ENCODE peak calls at places on chromosomes 3 and 15, in nine cellular contexts. R, U, A, P, O, C, H, L and W are unnamed samples.

GRCh38 chr3:28576590-28577220 is 228.1 kb upstream of the AZI2 start:
- DNase-seq in R (no peak), U (no peak), A (no peak), P (no peak), O (no peak), C (no peak), H (no peak), L (no peak), W (peak)

GRCh38 chr3:150703756-150704344 is at the start of gene ERICH6:
- DNase-seq in R (peak), U (peak), A (peak), P (peak), O (peak), C (peak), H (peak), L (peak), W (peak)

GRCh38 chr3:9770276-9770812 is 597 bp upstream of the CAMK1 start:
- DNase-seq in R (no peak), U (no peak), A (peak), P (no peak), O (peak), C (no peak), H (peak), L (no peak), W (peak)

GRCh38 chr15:62112616-62113593 is 46.1 kb downstream of the C2CD4A start:
- DNase-seq in R (peak), U (no peak), A (no peak), P (no peak), O (peak), C (no peak), H (no peak), L (peak), W (no peak)

GRCh38 chr3:151301787-151302186 is 14.8 kb downstream of the GPR87 start:
- DNase-seq in R (peak), U (no peak), A (no peak), P (no peak), O (no peak), C (no peak), H (no peak), L (peak), W (no peak)

GRCh38 chr3:54599741-54600140 is 328.1 kb downstream of the LRTM1 start:
- DNase-seq in R (no peak), U (no peak), A (no peak), P (no peak), O (peak), C (no peak), H (no peak), L (no peak), W (no peak)

GRCh38 chr15:93829115-93829849 is 402.1 kb upstream of the MCTP2 start:
- DNase-seq in R (peak), U (no peak), A (no peak), P (no peak), O (no peak), C (no peak), H (no peak), L (peak), W (no peak)

GRCh38 chr3:19945405-19946290 is 1.2 kb upstream of the RAB5A start:
- DNase-seq in R (no peak), U (no peak), A (no peak), P (no peak), O (no peak), C (no peak), H (no peak), L (no peak), W (no peak)

GRCh38 chr3:163582967-163583366 is 1495.3 kb downstream of the SI start:
- DNase-seq in R (no peak), U (no peak), A (no peak), P (no peak), O (no peak), C (no peak), H (no peak), L (no peak), W (no peak)

GRCh38 chr3:165983284-165983683 is 146.1 kb upstream of the BCHE start:
- DNase-seq in R (no peak), U (no peak), A (no peak), P (no peak), O (no peak), C (no peak), H (no peak), L (peak), W (no peak)

DNA sequence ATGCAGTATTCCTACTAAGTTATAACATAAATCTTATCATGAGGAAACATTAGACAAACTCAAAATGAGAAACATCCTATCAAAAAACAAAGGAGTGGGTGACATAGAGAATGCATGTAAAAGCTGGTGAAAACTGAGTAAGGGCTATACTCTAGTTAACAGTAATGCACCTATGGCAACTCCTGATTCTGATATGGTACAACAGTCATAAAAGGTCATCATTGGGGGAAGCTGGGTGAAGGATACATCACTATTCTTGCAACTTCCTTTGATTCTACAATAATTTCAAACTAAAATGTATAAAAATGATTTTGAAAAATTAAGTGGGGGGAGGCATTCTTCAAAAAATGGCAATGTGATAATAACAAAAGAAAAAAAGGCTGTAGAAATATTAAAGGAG is 6.8 kb downstream of the PIK3R4 start:
- DNase-seq in R (no peak), U (no peak), A (no peak), P (no peak), O (no peak), C (no peak), H (no peak), L (no peak), W (no peak)
- H3K4me3 ChIP-seq in R (no peak), U (no peak), A (no peak), P (no peak), O (no peak), C (no peak), H (no peak), L (no peak), W (no peak)

DNA sequence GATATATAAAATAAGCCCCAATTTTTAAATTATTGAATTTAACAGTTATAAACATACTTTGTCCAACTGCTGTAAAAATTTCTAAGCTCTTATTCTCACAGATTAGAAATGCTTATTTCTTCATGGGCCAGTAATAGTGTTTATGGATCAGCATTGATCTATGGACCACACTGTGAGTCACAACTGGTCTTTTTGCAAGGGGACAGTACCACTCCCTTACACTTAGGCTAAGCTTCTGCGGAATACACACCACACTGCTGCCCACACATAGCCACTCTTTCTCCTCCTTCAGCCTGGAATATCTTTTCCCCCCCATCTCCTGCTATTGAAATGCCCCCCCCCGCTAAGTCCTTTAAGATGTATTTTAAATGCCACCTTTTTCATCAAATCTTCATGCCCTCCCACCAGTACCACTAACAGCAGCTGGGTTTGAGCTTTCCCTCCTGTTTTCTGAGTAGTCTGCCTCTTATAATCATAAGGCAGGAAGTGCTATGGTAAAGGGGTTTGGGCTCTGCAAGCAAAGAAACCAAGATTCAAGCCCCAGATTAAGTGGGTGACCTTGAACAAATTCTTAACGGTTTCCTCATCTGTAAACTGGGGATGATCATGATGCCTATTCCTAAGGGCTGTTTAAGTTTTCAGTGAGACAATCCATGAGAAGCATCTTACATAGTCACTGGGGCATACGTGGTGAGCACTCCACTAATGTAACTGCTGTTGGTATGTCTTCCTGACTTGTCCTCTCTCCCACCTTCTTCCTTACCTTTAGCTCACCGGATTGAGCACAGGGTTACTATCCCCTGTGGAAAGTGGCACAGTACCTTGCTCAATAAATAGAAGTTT is 69.2 kb downstream of the DCUN1D1 start:
- DNase-seq in R (no peak), U (no peak), A (no peak), P (no peak), O (no peak), C (no peak), H (no peak), L (no peak), W (no peak)
- H3K4me3 ChIP-seq in R (no peak), U (no peak), A (no peak), P (no peak), O (no peak), C (no peak), H (no peak), L (no peak), W (no peak)

DNA sequence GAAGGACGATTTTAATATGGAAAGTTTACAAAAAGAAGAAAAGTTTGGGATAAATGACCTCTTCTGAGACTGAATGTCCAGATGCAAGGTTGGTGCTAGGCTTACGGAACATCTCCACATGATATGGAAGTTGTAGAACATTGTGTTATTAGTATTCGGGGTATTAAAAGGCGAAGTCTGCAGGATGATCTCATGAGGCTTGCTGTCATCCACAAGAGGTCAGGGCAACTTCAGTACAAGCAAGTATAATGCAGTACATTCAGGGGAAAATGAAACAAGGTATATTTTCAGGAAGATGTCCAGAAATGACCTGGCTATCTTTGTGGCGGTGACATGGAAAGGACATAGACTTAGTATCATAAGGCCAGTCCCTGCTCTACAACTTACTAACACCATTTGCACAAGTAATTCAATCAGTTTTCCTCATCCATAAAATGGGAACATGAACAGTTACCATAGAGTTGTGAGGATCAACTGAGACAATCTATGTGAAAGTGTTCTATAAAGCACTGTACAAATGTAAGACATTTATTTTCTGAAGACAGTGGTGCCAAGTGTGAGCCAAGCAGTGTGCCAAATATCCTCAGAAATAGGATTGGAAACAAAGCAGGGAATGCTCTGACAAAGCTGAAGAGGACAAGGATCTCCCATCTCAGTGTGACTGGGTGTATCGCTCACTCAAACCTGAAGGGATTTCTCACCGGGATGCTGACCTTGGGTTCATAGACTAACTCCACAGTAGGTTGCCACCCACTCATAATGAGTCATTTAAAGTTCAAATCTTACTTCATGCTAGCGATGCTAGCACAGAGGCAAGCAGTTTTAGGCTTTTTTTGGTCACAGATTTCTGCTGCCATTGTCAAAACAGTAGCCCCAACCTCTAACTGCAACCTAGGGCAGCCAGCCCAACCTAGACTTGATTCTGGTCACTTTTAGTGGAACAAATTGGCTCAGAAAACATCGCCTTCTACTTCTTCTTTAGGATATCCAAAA is 118.3 kb downstream of the TIGIT start:
- DNase-seq in R (no peak), U (no peak), A (no peak), P (no peak), O (no peak), C (no peak), H (no peak), L (peak), W (no peak)
- H3K4me3 ChIP-seq in R (no peak), U (no peak), A (no peak), P (no peak), O (no peak), C (no peak), H (no peak), L (peak), W (no peak)

GRCh38 chr3:21446937-21447336 is 304.1 kb downstream of the ZNF385D start:
- DNase-seq in R (no peak), U (no peak), A (no peak), P (no peak), O (no peak), C (no peak), H (no peak), L (peak), W (no peak)
- H3K4me3 ChIP-seq in R (no peak), U (no peak), A (no peak), P (no peak), O (peak), C (no peak), H (no peak), L (peak), W (no peak)

GRCh38 chr15:75369897-75370581 is 1.6 kb upstream of the MAN2C1 start:
- DNase-seq in R (no peak), U (no peak), A (no peak), P (no peak), O (no peak), C (no peak), H (no peak), L (no peak), W (no peak)

GRCh38 chr15:75368689-75369239 is 357 bp upstream of the MAN2C1 start:
- DNase-seq in R (no peak), U (no peak), A (no peak), P (no peak), O (no peak), C (no peak), H (no peak), L (peak), W (peak)

GRCh38 chr15:75367406-75367912 is 948 bp downstream of the MAN2C1 start:
- DNase-seq in R (no peak), U (no peak), A (no peak), P (no peak), O (no peak), C (no peak), H (no peak), L (no peak), W (no peak)

GRCh38 chr15:75366163-75366562 is 2.2 kb downstream of the MAN2C1 start:
- DNase-seq in R (no peak), U (no peak), A (no peak), P (no peak), O (no peak), C (no peak), H (no peak), L (no peak), W (no peak)

GRCh38 chr15:75367913-75368688 is at the start of gene MAN2C1:
- DNase-seq in R (peak), U (peak), A (peak), P (peak), O (peak), C (peak), H (peak), L (peak), W (peak)
- H3K4me3 ChIP-seq in R (peak), U (peak), A (peak), P (peak), O (peak), C (peak), H (peak), L (peak), W (peak)

GRCh38 chr3:121661376-121661775 is 673 bp upstream of the HCLS1 start:
- DNase-seq in R (no peak), U (no peak), A (no peak), P (no peak), O (no peak), C (no peak), H (no peak), L (no peak), W (no peak)

GRCh38 chr3:121658716-121659435 is 1.8 kb downstream of the HCLS1 start:
- DNase-seq in R (no peak), U (no peak), A (no peak), P (no peak), O (no peak), C (no peak), H (no peak), L (no peak), W (no peak)

GRCh38 chr3:121663171-121663847 is 2.6 kb upstream of the HCLS1 start:
- DNase-seq in R (no peak), U (no peak), A (no peak), P (no peak), O (no peak), C (peak), H (no peak), L (no peak), W (no peak)

GRCh38 chr3:121662742-121663141 is 2.0 kb upstream of the HCLS1 start:
- DNase-seq in R (no peak), U (no peak), A (no peak), P (no peak), O (no peak), C (no peak), H (no peak), L (no peak), W (no peak)

DNA sequence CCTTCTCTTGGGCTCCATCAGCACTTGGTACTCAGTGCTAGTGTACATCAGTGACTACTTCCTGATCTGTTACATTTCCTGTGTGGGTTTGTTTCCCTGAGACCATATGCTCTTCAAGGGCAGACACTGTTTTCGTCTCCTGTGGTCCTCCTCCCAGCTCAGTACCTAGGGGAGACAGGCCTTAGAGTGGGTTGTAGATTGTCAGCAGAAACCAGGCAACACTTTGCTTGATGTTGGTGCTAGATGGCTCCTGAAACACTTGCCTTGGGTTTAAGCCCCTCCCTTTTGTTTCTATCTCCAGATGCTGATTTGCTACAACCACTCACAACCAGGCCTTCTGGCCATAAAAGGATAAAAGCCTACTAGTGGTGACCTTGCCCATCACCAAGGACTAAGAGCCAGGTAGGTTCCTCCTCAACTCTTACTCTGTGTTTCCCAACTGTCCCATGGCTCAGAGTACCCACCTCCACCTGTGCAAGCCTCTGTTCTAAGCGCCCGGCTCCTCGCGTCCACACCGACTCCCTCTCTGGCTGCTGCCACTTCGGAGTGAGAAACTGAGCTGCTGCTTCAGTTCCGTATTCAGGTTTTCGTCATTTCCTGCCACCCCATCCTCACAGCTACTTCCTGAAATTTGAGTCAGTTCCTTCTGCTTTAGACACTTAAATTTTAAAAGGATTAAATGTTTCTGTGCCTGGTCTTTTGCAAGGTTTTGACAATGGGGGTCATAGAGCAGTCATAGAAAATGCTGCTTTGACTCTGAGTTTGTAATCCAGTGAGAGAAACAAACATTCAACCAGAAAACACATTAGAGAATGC is at the start of gene HCLS1:
- DNase-seq in R (no peak), U (peak), A (peak), P (no peak), O (no peak), C (no peak), H (peak), L (no peak), W (no peak)
- H3K4me3 ChIP-seq in R (no peak), U (peak), A (peak), P (no peak), O (peak), C (no peak), H (no peak), L (no peak), W (no peak)

DNA sequence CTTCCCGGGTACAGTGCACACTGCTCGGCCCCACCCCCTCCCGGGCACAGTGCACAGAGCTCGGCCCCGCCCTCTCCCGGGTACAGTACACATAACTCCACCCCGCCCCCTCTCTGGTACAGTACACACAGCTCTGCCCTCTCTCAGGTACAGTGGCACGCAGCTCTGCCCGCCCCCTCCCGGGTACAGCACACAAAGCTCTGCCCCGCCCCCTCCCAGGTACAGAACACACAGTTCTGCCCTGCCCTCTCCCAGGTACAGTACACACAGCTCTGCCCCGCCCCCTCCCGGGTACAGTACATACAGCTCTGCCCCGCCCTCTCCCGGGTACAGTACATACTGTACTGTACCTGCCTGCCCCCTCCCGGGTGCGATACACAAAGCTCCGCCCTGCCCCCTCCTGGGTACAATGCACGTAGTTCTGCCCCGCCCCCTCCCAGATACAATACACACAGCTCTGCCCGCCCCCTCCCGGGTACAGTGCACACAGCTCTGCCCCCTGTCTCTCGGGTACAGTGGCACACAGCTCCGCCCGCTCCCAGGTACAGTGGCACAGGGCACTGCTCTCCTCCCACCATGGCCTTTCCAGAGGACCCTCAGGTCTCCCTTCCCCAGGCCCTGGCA is 16.4 kb upstream of the PRR20G start:
- DNase-seq in R (no peak), U (no peak), A (peak), P (no peak), O (peak), C (peak), H (no peak), L (no peak), W (peak)
- H3K4me3 ChIP-seq in R (no peak), U (no peak), A (no peak), P (no peak), O (no peak), C (no peak), H (no peak), L (no peak), W (no peak)

GRCh38 chr3:128493221-128494151 is 485 bp upstream of the GATA2 start:
- DNase-seq in R (no peak), U (no peak), A (no peak), P (no peak), O (no peak), C (no peak), H (no peak), L (no peak), W (peak)
- H3K4me3 ChIP-seq in R (peak), U (no peak), A (peak), P (no peak), O (no peak), C (peak), H (no peak), L (no peak), W (no peak)